ENCODE peak calls at places on chromosomes 13 and 19, in four cellular contexts. M, F, B and W are unnamed samples.
A peak's percentile ranks its signal among the peaks of the same experiment; 100 is the strongest.

GRCh38 chr19:18161691-18162039 is 8.7 kb downstream of the PIK3R2 start:
- DNase-seq in M (no peak), F (no peak), B (no peak), W (no peak)

GRCh38 chr13:51230473-51231105 is 8.4 kb downstream of the FAM124A start:
- DNase-seq in F (peak; percentile 66), B (no peak), M (peak; percentile 75), W (peak; percentile 47)

GRCh38 chr13:39811051-39811450 is 155.6 kb downstream of the COG6 start:
- DNase-seq in B (no peak), M (no peak), F (no peak), W (no peak)

GRCh38 chr19:33376423-33376822 is 2.9 kb downstream of the CEBPG start:
- DNase-seq in F (peak; percentile 70), B (no peak), M (peak; percentile 79), W (peak; percentile 68)

GRCh38 chr19:50654882-50655281 is 5.6 kb downstream of the C19orf81 start:
- DNase-seq in B (no peak), M (no peak), F (no peak), W (no peak)

GRCh38 chr13:78604782-78605611 is 1.6 kb upstream of the POU4F1 start:
- DNase-seq in M (no peak), F (no peak), B (no peak), W (no peak)

GRCh38 chr13:54356209-54356608 is 1327.6 kb downstream of the OLFM4 start:
- DNase-seq in F (no peak), B (no peak), M (no peak), W (no peak)

GRCh38 chr13:109605846-109606245 is 180.5 kb downstream of the IRS2 start:
- DNase-seq in F (no peak), B (no peak), M (no peak), W (no peak)

GRCh38 chr13:113877149-113877990 is 13.5 kb upstream of the GAS6 start:
- DNase-seq in M (no peak), B (no peak), F (no peak), W (no peak)

GRCh38 chr19:2251577-2252480 is 2.7 kb downstream of the AMH start:
- DNase-seq in F (no peak), M (no peak), B (peak; percentile 38), W (no peak)

GRCh38 chr13:98563071-98563470 is 13.8 kb downstream of the STK24 start:
- DNase-seq in B (no peak), M (no peak), F (peak; percentile 38), W (peak; percentile 38)

GRCh38 chr19:49861127-49861526 is 6.2 kb downstream of the PNKP start:
- DNase-seq in M (peak; percentile 74), B (no peak), F (no peak), W (peak; percentile 42)